ENCODE peak calls at places on chromosomes 6 and 20, in eight cellular contexts. One of them, this sample, is unnamed.

GRCh38 chr6:12958052-12958706 is 241.6 kb downstream of the PHACTR1 start:
- DNase-seq in AG09309: no peak
- DNase-seq in ovary: no peak
- DNase-seq in neural crest cell: no peak
- DNase-seq in GM13977: no peak
- DNase-seq in endothelial cell: no peak
- DNase-seq in heart left ventricle: no peak
- DNase-seq in GM06990: no peak
- DNase-seq in this sample: no peak

GRCh38 chr20:3671986-3672863 is 9.0 kb upstream of the GFRA4 start:
- DNase-seq in AG09309: no peak
- DNase-seq in ovary: no peak
- DNase-seq in neural crest cell: no peak
- DNase-seq in GM13977: no peak
- DNase-seq in endothelial cell: no peak
- DNase-seq in heart left ventricle: no peak
- DNase-seq in GM06990: no peak
- DNase-seq in this sample: no peak

GRCh38 chr6:89977808-89978748 is 83.8 kb downstream of the GJA10 start:
- DNase-seq in AG09309: peak; percentile 31
- DNase-seq in ovary: no peak
- DNase-seq in neural crest cell: no peak
- DNase-seq in GM13977: no peak
- DNase-seq in endothelial cell: no peak
- DNase-seq in heart left ventricle: peak; percentile 35
- DNase-seq in GM06990: no peak
- DNase-seq in this sample: no peak

GRCh38 chr20:38973546-38974120 is 11.5 kb downstream of the DHX35 start:
- DNase-seq in AG09309: no peak
- DNase-seq in ovary: peak; percentile 41
- DNase-seq in neural crest cell: no peak
- DNase-seq in GM13977: no peak
- DNase-seq in endothelial cell: no peak
- DNase-seq in heart left ventricle: peak; percentile 21
- DNase-seq in GM06990: no peak
- DNase-seq in this sample: no peak

GRCh38 chr6:158835616-158836221 is 16.6 kb upstream of the EZR start:
- DNase-seq in AG09309: no peak
- DNase-seq in ovary: peak; percentile 59
- DNase-seq in neural crest cell: no peak
- DNase-seq in GM13977: no peak
- DNase-seq in endothelial cell: no peak
- DNase-seq in heart left ventricle: peak; percentile 50
- DNase-seq in GM06990: no peak
- DNase-seq in this sample: no peak

GRCh38 chr6:68197356-68197755 is 437.7 kb upstream of the ADGRB3 start:
- DNase-seq in AG09309: no peak
- DNase-seq in ovary: no peak
- DNase-seq in neural crest cell: no peak
- DNase-seq in GM13977: no peak
- DNase-seq in endothelial cell: no peak
- DNase-seq in heart left ventricle: no peak
- DNase-seq in GM06990: no peak
- DNase-seq in this sample: no peak

GRCh38 chr6:30060634-30060981 is 457 bp upstream of the POLR1H start:
- DNase-seq in AG09309: no peak
- DNase-seq in ovary: no peak
- DNase-seq in neural crest cell: no peak
- DNase-seq in GM13977: no peak
- DNase-seq in endothelial cell: peak; percentile 32
- DNase-seq in heart left ventricle: no peak
- DNase-seq in GM06990: peak; percentile 36
- DNase-seq in this sample: no peak

GRCh38 chr6:170280689-170281045 is 10.2 kb downstream of the DLL1 start:
- DNase-seq in AG09309: no peak
- DNase-seq in ovary: no peak
- DNase-seq in neural crest cell: no peak
- DNase-seq in GM13977: no peak
- DNase-seq in endothelial cell: no peak
- DNase-seq in heart left ventricle: no peak
- DNase-seq in GM06990: no peak
- DNase-seq in this sample: no peak

GRCh38 chr6:157443066-157443800 is 62.2 kb downstream of the ZDHHC14 start:
- DNase-seq in AG09309: peak; percentile 71
- DNase-seq in ovary: no peak
- DNase-seq in neural crest cell: no peak
- DNase-seq in GM13977: peak; percentile 36
- DNase-seq in endothelial cell: no peak
- DNase-seq in heart left ventricle: no peak
- DNase-seq in GM06990: peak; percentile 55
- DNase-seq in this sample: no peak

GRCh38 chr20:21901470-21902275 is 196.2 kb downstream of the PAX1 start:
- DNase-seq in AG09309: no peak
- DNase-seq in ovary: peak; percentile 22
- DNase-seq in neural crest cell: no peak
- DNase-seq in GM13977: no peak
- DNase-seq in endothelial cell: no peak
- DNase-seq in heart left ventricle: peak; percentile 32
- DNase-seq in GM06990: no peak
- DNase-seq in this sample: no peak

GRCh38 chr6:292506-293184 is 358 bp downstream of the DUSP22 start:
- DNase-seq in AG09309: no peak
- DNase-seq in ovary: peak; percentile 62
- DNase-seq in neural crest cell: no peak
- DNase-seq in GM13977: peak; percentile 84
- DNase-seq in endothelial cell: peak; percentile 45
- DNase-seq in heart left ventricle: peak; percentile 73
- DNase-seq in GM06990: peak; percentile 92
- DNase-seq in this sample: no peak

GRCh38 chr6:6734463-6735455 is 146.2 kb downstream of the LY86 start:
- DNase-seq in AG09309: no peak
- DNase-seq in ovary: no peak
- DNase-seq in neural crest cell: no peak
- DNase-seq in GM13977: no peak
- DNase-seq in endothelial cell: no peak
- DNase-seq in heart left ventricle: no peak
- DNase-seq in GM06990: no peak
- DNase-seq in this sample: no peak

GRCh38 chr20:32189691-32190607 is 17.6 kb downstream of the PLAGL2 start:
- DNase-seq in AG09309: no peak
- DNase-seq in ovary: peak; percentile 43
- DNase-seq in neural crest cell: peak; percentile 77
- DNase-seq in GM13977: peak; percentile 56
- DNase-seq in endothelial cell: peak; percentile 46
- DNase-seq in heart left ventricle: peak; percentile 51
- DNase-seq in GM06990: peak; percentile 45
- DNase-seq in this sample: peak; percentile 87

GRCh38 chr6:105836379-105836778 is 249.8 kb upstream of the PRDM1 start:
- DNase-seq in AG09309: no peak
- DNase-seq in ovary: no peak
- DNase-seq in neural crest cell: no peak
- DNase-seq in GM13977: no peak
- DNase-seq in endothelial cell: no peak
- DNase-seq in heart left ventricle: no peak
- DNase-seq in GM06990: no peak
- DNase-seq in this sample: no peak

GRCh38 chr6:105838156-105838555 is 248.0 kb upstream of the PRDM1 start:
- DNase-seq in AG09309: peak; percentile 62
- DNase-seq in ovary: no peak
- DNase-seq in neural crest cell: no peak
- DNase-seq in GM13977: no peak
- DNase-seq in endothelial cell: no peak
- DNase-seq in heart left ventricle: peak; percentile 33
- DNase-seq in GM06990: no peak
- DNase-seq in this sample: no peak

GRCh38 chr6:105834548-105834947 is 251.6 kb upstream of the PRDM1 start:
- DNase-seq in AG09309: no peak
- DNase-seq in ovary: no peak
- DNase-seq in neural crest cell: no peak
- DNase-seq in GM13977: no peak
- DNase-seq in endothelial cell: no peak
- DNase-seq in heart left ventricle: no peak
- DNase-seq in GM06990: no peak
- DNase-seq in this sample: no peak

GRCh38 chr6:105836889-105837288 is 249.2 kb upstream of the PRDM1 start:
- DNase-seq in AG09309: no peak
- DNase-seq in ovary: no peak
- DNase-seq in neural crest cell: no peak
- DNase-seq in GM13977: no peak
- DNase-seq in endothelial cell: no peak
- DNase-seq in heart left ventricle: no peak
- DNase-seq in GM06990: no peak
- DNase-seq in this sample: no peak

GRCh38 chr6:105835373-105835772 is 250.8 kb upstream of the PRDM1 start:
- DNase-seq in AG09309: no peak
- DNase-seq in ovary: no peak
- DNase-seq in neural crest cell: peak; percentile 37
- DNase-seq in GM13977: no peak
- DNase-seq in endothelial cell: peak; percentile 56
- DNase-seq in heart left ventricle: no peak
- DNase-seq in GM06990: no peak
- DNase-seq in this sample: no peak
- TF ChIP-seq CTCF in AG09309: peak; percentile 28
- TF ChIP-seq CTCF in ovary: no peak
- TF ChIP-seq CTCF in neural crest cell: peak; percentile 67
- TF ChIP-seq CTCF in GM13977: peak; percentile 22
- TF ChIP-seq CTCF in endothelial cell: peak; percentile 43
- TF ChIP-seq CTCF in heart left ventricle: peak; percentile 20
- TF ChIP-seq CTCF in GM06990: peak; percentile 51
- TF ChIP-seq CTCF in this sample: peak; percentile 47

GRCh38 chr6:131840936-131841583 is 33.2 kb downstream of the ENPP1 start:
- DNase-seq in AG09309: no peak
- DNase-seq in ovary: no peak
- DNase-seq in neural crest cell: no peak
- DNase-seq in GM13977: no peak
- DNase-seq in endothelial cell: no peak
- DNase-seq in heart left ventricle: no peak
- DNase-seq in GM06990: no peak
- DNase-seq in this sample: no peak
- TF ChIP-seq CTCF in AG09309: no peak
- TF ChIP-seq CTCF in ovary: no peak
- TF ChIP-seq CTCF in neural crest cell: no peak
- TF ChIP-seq CTCF in GM13977: no peak
- TF ChIP-seq CTCF in endothelial cell: no peak
- TF ChIP-seq CTCF in heart left ventricle: no peak
- TF ChIP-seq CTCF in GM06990: no peak
- TF ChIP-seq CTCF in this sample: no peak

DNA sequence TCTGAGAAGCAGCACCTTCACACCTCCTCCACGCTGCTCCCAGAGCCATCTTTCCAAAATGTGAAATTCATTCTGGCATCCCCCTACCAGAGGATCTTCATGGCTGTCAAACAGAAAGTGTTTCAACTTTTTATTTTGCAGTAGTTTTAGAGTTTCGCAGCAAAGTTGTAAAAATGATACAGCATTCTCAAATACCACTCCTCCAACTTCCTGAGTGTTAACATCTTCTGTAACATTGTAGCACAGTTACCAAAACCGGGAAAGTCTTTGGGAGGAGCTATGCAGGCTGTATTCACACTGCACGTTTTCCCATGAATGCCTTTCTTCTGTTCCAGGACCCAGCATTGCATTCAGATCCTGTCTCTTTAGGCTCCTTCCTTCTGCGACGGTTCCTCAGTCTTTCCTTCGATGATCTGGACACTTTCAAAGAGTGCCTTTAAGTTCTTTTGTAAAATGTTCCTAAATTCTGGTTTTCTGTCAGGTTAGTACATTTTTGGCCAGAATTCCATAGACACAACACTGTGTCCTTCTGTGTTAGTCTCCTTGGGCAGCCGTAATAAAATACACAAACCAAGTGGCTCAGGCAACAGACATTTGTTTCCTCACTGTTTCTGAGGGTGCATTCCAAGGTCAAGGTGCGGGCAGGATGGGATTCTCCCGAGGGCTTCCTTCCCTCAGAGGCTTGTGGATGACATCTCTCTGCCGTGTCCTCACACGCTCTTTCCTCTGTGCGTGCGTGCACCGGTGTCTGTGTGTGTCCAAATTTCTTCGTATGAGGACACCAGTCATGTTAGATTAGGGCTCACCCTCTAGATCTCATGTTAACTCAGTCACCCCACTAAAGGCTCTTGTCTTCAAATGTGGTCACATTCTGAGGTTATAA is 30.3 kb downstream of the CDYL start:
- DNase-seq in AG09309: no peak
- DNase-seq in ovary: no peak
- DNase-seq in neural crest cell: no peak
- DNase-seq in GM13977: no peak
- DNase-seq in endothelial cell: no peak
- DNase-seq in heart left ventricle: no peak
- DNase-seq in GM06990: no peak
- DNase-seq in this sample: no peak
- TF ChIP-seq CTCF in AG09309: no peak
- TF ChIP-seq CTCF in ovary: no peak
- TF ChIP-seq CTCF in neural crest cell: no peak
- TF ChIP-seq CTCF in GM13977: no peak
- TF ChIP-seq CTCF in endothelial cell: no peak
- TF ChIP-seq CTCF in heart left ventricle: no peak
- TF ChIP-seq CTCF in GM06990: no peak
- TF ChIP-seq CTCF in this sample: no peak

DNA sequence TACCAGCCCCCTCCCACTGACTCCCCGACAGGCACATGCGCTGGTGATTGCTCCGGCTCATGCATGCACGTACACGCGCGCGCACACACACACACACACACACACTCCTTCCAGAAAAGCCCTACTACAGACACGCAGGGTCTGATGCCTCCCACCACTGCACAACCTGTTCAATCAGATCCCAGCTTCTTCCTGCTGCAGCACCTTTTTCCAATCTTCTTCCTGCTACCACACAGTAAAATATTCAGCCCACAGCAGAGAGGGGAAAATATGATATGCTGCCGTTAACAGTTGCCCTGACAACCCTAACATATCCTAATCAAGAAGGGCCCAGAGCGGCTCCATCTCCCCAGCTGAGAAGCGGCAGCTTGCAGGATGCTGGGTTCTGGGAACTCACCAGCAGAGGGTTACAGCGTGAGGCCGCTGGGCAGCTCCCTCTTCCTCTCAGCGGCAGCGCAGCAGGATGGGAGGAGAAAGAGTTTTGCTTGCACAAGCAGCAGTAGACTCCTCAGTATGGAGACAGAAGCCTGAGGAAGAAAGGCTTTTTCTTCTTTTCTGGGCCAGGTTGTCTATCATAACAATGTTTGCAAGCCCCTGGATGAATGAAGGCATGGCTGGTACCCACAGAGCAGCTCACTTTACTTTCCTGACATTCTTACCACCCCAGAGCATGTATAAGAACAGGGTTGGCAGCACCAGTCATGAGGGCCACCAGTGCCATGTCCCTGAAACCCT is 23.9 kb downstream of the MAP7 start:
- DNase-seq in AG09309: peak; percentile 35
- DNase-seq in ovary: peak; percentile 55
- DNase-seq in neural crest cell: peak; percentile 35
- DNase-seq in GM13977: no peak
- DNase-seq in endothelial cell: peak; percentile 57
- DNase-seq in heart left ventricle: peak; percentile 32
- DNase-seq in GM06990: no peak
- DNase-seq in this sample: no peak
- TF ChIP-seq CTCF in AG09309: peak; percentile 60
- TF ChIP-seq CTCF in ovary: no peak
- TF ChIP-seq CTCF in neural crest cell: peak; percentile 48
- TF ChIP-seq CTCF in GM13977: no peak
- TF ChIP-seq CTCF in endothelial cell: no peak
- TF ChIP-seq CTCF in heart left ventricle: peak; percentile 24
- TF ChIP-seq CTCF in GM06990: no peak
- TF ChIP-seq CTCF in this sample: peak; percentile 45

GRCh38 chr6:33175436-33176069 is 16.7 kb downstream of the COL11A2 start:
- DNase-seq in AG09309: no peak
- DNase-seq in ovary: no peak
- DNase-seq in neural crest cell: no peak
- DNase-seq in GM13977: no peak
- DNase-seq in endothelial cell: no peak
- DNase-seq in heart left ventricle: no peak
- DNase-seq in GM06990: no peak
- DNase-seq in this sample: no peak
- TF ChIP-seq CTCF in AG09309: peak; percentile 18
- TF ChIP-seq CTCF in ovary: no peak
- TF ChIP-seq CTCF in neural crest cell: no peak
- TF ChIP-seq CTCF in GM13977: no peak
- TF ChIP-seq CTCF in endothelial cell: no peak
- TF ChIP-seq CTCF in heart left ventricle: no peak
- TF ChIP-seq CTCF in GM06990: no peak
- TF ChIP-seq CTCF in this sample: no peak